ENCODE peak calls at places on chromosome 20, in six cellular contexts. One of them, this sample, is unnamed.
A peak's percentile ranks its signal among the peaks of the same experiment; 100 is the strongest.

GRCh38 chr20:36658300-36658699 is 12.3 kb upstream of the SLA2 start:
- DNase-seq in stimulated activated naive CD8-positive, alpha-beta T cell treated with anti-CD3 and anti-CD28 coated beads, Interleukin-15, Interleukin-2, amounts not matched to agents 100 U/mL and 50 U/mL, for 24 hours: no peak
- DNase-seq in immature natural killer cell: peak; percentile 25
- DNase-seq in putamen: no peak
- DNase-seq in COR-L47: no peak
- DNase-seq in BJ: no peak
- DNase-seq in this sample: no peak

GRCh38 chr20:15862178-15862577 is 711.1 kb downstream of the KIF16B start:
- DNase-seq in stimulated activated naive CD8-positive, alpha-beta T cell treated with anti-CD3 and anti-CD28 coated beads, Interleukin-15, Interleukin-2, amounts not matched to agents 100 U/mL and 50 U/mL, for 24 hours: no peak
- DNase-seq in putamen: no peak
- DNase-seq in COR-L47: peak; percentile 12
- DNase-seq in immature natural killer cell: no peak
- DNase-seq in BJ: no peak
- DNase-seq in this sample: no peak

GRCh38 chr20:51341581-51341980 is 200.9 kb downstream of the NFATC2 start:
- DNase-seq in COR-L47: no peak
- DNase-seq in stimulated activated naive CD8-positive, alpha-beta T cell treated with anti-CD3 and anti-CD28 coated beads, Interleukin-15, Interleukin-2, amounts not matched to agents 100 U/mL and 50 U/mL, for 24 hours: no peak
- DNase-seq in immature natural killer cell: no peak
- DNase-seq in BJ: no peak
- DNase-seq in putamen: no peak
- DNase-seq in this sample: no peak

GRCh38 chr20:37856932-37857660 is 45.8 kb upstream of the VSTM2L start:
- DNase-seq in putamen: no peak
- DNase-seq in immature natural killer cell: no peak
- DNase-seq in stimulated activated naive CD8-positive, alpha-beta T cell treated with anti-CD3 and anti-CD28 coated beads, Interleukin-15, Interleukin-2, amounts not matched to agents 100 U/mL and 50 U/mL, for 24 hours: no peak
- DNase-seq in COR-L47: no peak
- DNase-seq in BJ: peak; percentile 2
- DNase-seq in this sample: no peak

GRCh38 chr20:62356948-62357667 is 10.0 kb downstream of the LAMA5 start:
- DNase-seq in stimulated activated naive CD8-positive, alpha-beta T cell treated with anti-CD3 and anti-CD28 coated beads, Interleukin-15, Interleukin-2, amounts not matched to agents 100 U/mL and 50 U/mL, for 24 hours: no peak
- DNase-seq in putamen: no peak
- DNase-seq in BJ: no peak
- DNase-seq in immature natural killer cell: no peak
- DNase-seq in COR-L47: no peak
- DNase-seq in this sample: no peak

GRCh38 chr20:40683221-40683893 is 5.7 kb downstream of the MAFB start:
- DNase-seq in immature natural killer cell: no peak
- DNase-seq in putamen: no peak
- DNase-seq in BJ: no peak
- DNase-seq in stimulated activated naive CD8-positive, alpha-beta T cell treated with anti-CD3 and anti-CD28 coated beads, Interleukin-15, Interleukin-2, amounts not matched to agents 100 U/mL and 50 U/mL, for 24 hours: no peak
- DNase-seq in COR-L47: no peak
- DNase-seq in this sample: no peak

GRCh38 chr20:25248501-25249172 is 752 bp downstream of the PYGB start:
- DNase-seq in putamen: peak; percentile 78
- DNase-seq in COR-L47: peak; percentile 29
- DNase-seq in immature natural killer cell: no peak
- DNase-seq in stimulated activated naive CD8-positive, alpha-beta T cell treated with anti-CD3 and anti-CD28 coated beads, Interleukin-15, Interleukin-2, amounts not matched to agents 100 U/mL and 50 U/mL, for 24 hours: peak; percentile 43
- DNase-seq in BJ: no peak
- DNase-seq in this sample: peak; percentile 63

GRCh38 chr20:24768226-24768625 is 180.8 kb upstream of the CST7 start:
- DNase-seq in stimulated activated naive CD8-positive, alpha-beta T cell treated with anti-CD3 and anti-CD28 coated beads, Interleukin-15, Interleukin-2, amounts not matched to agents 100 U/mL and 50 U/mL, for 24 hours: no peak
- DNase-seq in putamen: no peak
- DNase-seq in COR-L47: no peak
- DNase-seq in BJ: no peak
- DNase-seq in immature natural killer cell: no peak
- DNase-seq in this sample: no peak

GRCh38 chr20:44342240-44342639 is 5.4 kb downstream of the R3HDML start:
- DNase-seq in COR-L47: no peak
- DNase-seq in putamen: no peak
- DNase-seq in BJ: no peak
- DNase-seq in immature natural killer cell: no peak
- DNase-seq in stimulated activated naive CD8-positive, alpha-beta T cell treated with anti-CD3 and anti-CD28 coated beads, Interleukin-15, Interleukin-2, amounts not matched to agents 100 U/mL and 50 U/mL, for 24 hours: no peak
- DNase-seq in this sample: no peak

GRCh38 chr20:60543598-60543997 is 585.4 kb downstream of the CDH26 start:
- DNase-seq in BJ: no peak
- DNase-seq in stimulated activated naive CD8-positive, alpha-beta T cell treated with anti-CD3 and anti-CD28 coated beads, Interleukin-15, Interleukin-2, amounts not matched to agents 100 U/mL and 50 U/mL, for 24 hours: no peak
- DNase-seq in COR-L47: no peak
- DNase-seq in immature natural killer cell: no peak
- DNase-seq in putamen: no peak
- DNase-seq in this sample: no peak

GRCh38 chr20:5150226-5151076 is 23.6 kb downstream of the CDS2 start:
- DNase-seq in BJ: no peak
- DNase-seq in COR-L47: no peak
- DNase-seq in putamen: no peak
- DNase-seq in stimulated activated naive CD8-positive, alpha-beta T cell treated with anti-CD3 and anti-CD28 coated beads, Interleukin-15, Interleukin-2, amounts not matched to agents 100 U/mL and 50 U/mL, for 24 hours: no peak
- DNase-seq in immature natural killer cell: no peak
- DNase-seq in this sample: no peak

GRCh38 chr20:53792946-53793536 is 199.4 kb upstream of the ZNF217 start:
- DNase-seq in putamen: no peak
- DNase-seq in stimulated activated naive CD8-positive, alpha-beta T cell treated with anti-CD3 and anti-CD28 coated beads, Interleukin-15, Interleukin-2, amounts not matched to agents 100 U/mL and 50 U/mL, for 24 hours: no peak
- DNase-seq in COR-L47: no peak
- DNase-seq in BJ: no peak
- DNase-seq in immature natural killer cell: no peak
- DNase-seq in this sample: no peak

GRCh38 chr20:62651285-62652021 is 9.2 kb downstream of the SLCO4A1 start:
- DNase-seq in COR-L47: no peak
- DNase-seq in stimulated activated naive CD8-positive, alpha-beta T cell treated with anti-CD3 and anti-CD28 coated beads, Interleukin-15, Interleukin-2, amounts not matched to agents 100 U/mL and 50 U/mL, for 24 hours: peak; percentile 78
- DNase-seq in BJ: no peak
- DNase-seq in immature natural killer cell: peak; percentile 78
- DNase-seq in putamen: no peak
- DNase-seq in this sample: no peak

This sample was measured in midbrain.